ENCODE peak calls at places on chromosomes 16 and 17, in nine cellular contexts. E is mammary epithelial cell, U is Caco-2, Q is tibial nerve, V is lung, I is fibroblast of lung, X is GM23338, H is thoracic aorta, P is body of pancreas. F is an unnamed sample. For H3K4me1, the result is how much of the 10 kb centered on the place peaks cover.

GRCh38 chr17:181213-182163 is at the start of gene DOC2B:
- DNase-seq in U (no peak), V (peak), X (peak), H (no peak), E (peak), Q (no peak), I (peak), P (peak), F (peak)

GRCh38 chr16:70679653-70680494 is 6.0 kb downstream of the MTSS2 start:
- DNase-seq in H (no peak), Q (no peak), P (no peak), X (peak), E (no peak), I (no peak), V (no peak), U (no peak), F (peak)

GRCh38 chr17:44607836-44608690 is 48.2 kb upstream of the MEIOC start:
- DNase-seq in E (no peak), I (peak), U (peak), P (no peak), X (peak), Q (no peak), V (no peak), H (no peak), F (no peak)

GRCh38 chr16:85126731-85127662 is 14.7 kb upstream of the CIBAR2 start:
- DNase-seq in E (peak), Q (no peak), X (peak), U (no peak), P (no peak), I (peak), V (no peak), H (no peak), F (peak)

GRCh38 chr16:31452631-31453106 is 6.6 kb upstream of the ARMC5 start:
- DNase-seq in H (no peak), P (no peak), V (no peak), U (no peak), X (peak), E (peak), I (peak), Q (no peak), F (no peak)

GRCh38 chr16:11253009-11253994 is 2.7 kb downstream of the SOCS1 start:
- DNase-seq in U (no peak), X (no peak), Q (no peak), H (no peak), P (no peak), V (no peak), I (peak), E (peak), F (no peak)

GRCh38 chr16:79767597-79768280 is 167.2 kb upstream of the MAF start:
- DNase-seq in X (peak), V (no peak), Q (no peak), U (no peak), P (no peak), I (peak), H (no peak), E (peak), F (peak)

GRCh38 chr17:38800237-38800760 is 943 bp upstream of the PIP4K2B start:
- DNase-seq in U (no peak), E (no peak), V (no peak), P (no peak), X (peak), I (no peak), Q (no peak), H (no peak), F (no peak)

GRCh38 chr17:64441772-64442549 is 7.0 kb upstream of the MILR1 start:
- DNase-seq in X (no peak), U (no peak), E (no peak), P (no peak), V (no peak), H (no peak), I (peak), Q (no peak), F (no peak)

GRCh38 chr16:85142771-85143211 is 30.5 kb upstream of the CIBAR2 start:
- DNase-seq in V (no peak), Q (no peak), X (no peak), P (no peak), E (no peak), H (no peak), U (no peak), I (no peak), F (no peak)

GRCh38 chr17:27469256-27469655 is 13.0 kb downstream of the KSR1 start:
- DNase-seq in X (no peak), I (no peak), Q (no peak), E (no peak), P (no peak), H (no peak), V (no peak), U (no peak), F (no peak)

GRCh38 chr16:54504372-54504771 is 217.8 kb upstream of the IRX3 start:
- DNase-seq in U (no peak), I (no peak), E (no peak), H (no peak), X (peak), V (no peak), Q (no peak), P (no peak), F (peak)

GRCh38 chr17:78493455-78494188 is 83.6 kb downstream of the DNAH17 start:
- DNase-seq in U (no peak), P (no peak), E (no peak), V (no peak), I (no peak), Q (no peak), H (no peak), X (no peak), F (no peak)

GRCh38 chr17:2025220-2025621 is at the start of gene RTN4RL1:
- DNase-seq in E (peak), I (peak), P (peak), X (peak), Q (peak), V (peak), H (no peak), U (peak), F (peak)

GRCh38 chr17:3890893-3891219 is 2.0 kb downstream of the CAMKK1 start:
- DNase-seq in V (no peak), U (no peak), Q (no peak), X (no peak), E (no peak), H (no peak), I (no peak), P (no peak), F (no peak)

GRCh38 chr17:1676401-1676800 is 8.3 kb downstream of the PRPF8 start:
- DNase-seq in P (no peak), V (no peak), U (no peak), E (no peak), H (no peak), Q (no peak), X (no peak), I (no peak), F (peak)

GRCh38 chr16:65672960-65673359 is 551.1 kb upstream of the CDH11 start:
- DNase-seq in E (peak), P (no peak), I (peak), Q (no peak), U (no peak), H (no peak), X (no peak), V (no peak), F (no peak)

GRCh38 chr17:57861737-57862409 is 12.0 kb upstream of the MRPS23 start:
- DNase-seq in Q (peak), H (peak), U (peak), X (peak), I (peak), V (peak), P (peak), E (no peak), F (peak)

GRCh38 chr16:54266363-54266955 is 20.1 kb downstream of the IRX3 start:
- DNase-seq in I (no peak), P (no peak), E (no peak), Q (no peak), H (no peak), V (no peak), U (no peak), X (no peak), F (no peak)

GRCh38 chr16:11038777-11039176 is 94.4 kb downstream of the CLEC16A start:
- DNase-seq in X (no peak), H (no peak), E (peak), P (no peak), Q (no peak), V (no peak), U (no peak), I (no peak), F (no peak)

GRCh38 chr17:78925662-78926555 is 722 bp upstream of the TIMP2 start:
- DNase-seq in I (peak), Q (peak), V (peak), P (peak), X (peak), H (peak), U (no peak), E (no peak), F (peak)

GRCh38 chr17:57121308-57122042 is 36.4 kb downstream of the AKAP1 start:
- DNase-seq in I (peak), U (peak), Q (no peak), V (no peak), X (peak), E (no peak), P (peak), H (no peak), F (no peak)

GRCh38 chr16:73713817-73714495 is 582.7 kb upstream of the PSMD7 start:
- DNase-seq in X (peak), U (peak), Q (no peak), E (peak), I (no peak), H (no peak), P (no peak), V (no peak), F (peak)

GRCh38 chr16:75075688-75076268 is 40.8 kb downstream of the LDHD start:
- DNase-seq in V (no peak), Q (no peak), I (no peak), H (no peak), X (no peak), P (no peak), U (no peak), E (no peak), F (no peak)

GRCh38 chr16:72847187-72848044 is 200.5 kb downstream of the ZFHX3 start:
- DNase-seq in H (no peak), E (no peak), I (no peak), V (no peak), P (no peak), U (peak), Q (no peak), X (peak), F (no peak)

GRCh38 chr17:76004750-76005262 is 4.2 kb downstream of the CDK3 start:
- DNase-seq in P (no peak), H (no peak), I (no peak), V (no peak), U (no peak), X (no peak), Q (no peak), E (no peak), F (no peak)

GRCh38 chr17:30921544-30922196 is at the start of gene ADAP2:
- DNase-seq in P (peak), Q (no peak), H (no peak), X (peak), I (peak), V (peak), U (peak), E (peak), F (peak)

GRCh38 chr16:7689234-7689633 is 356.6 kb downstream of the RBFOX1 start:
- DNase-seq in X (peak), V (no peak), E (no peak), H (no peak), I (no peak), Q (no peak), P (no peak), U (no peak), F (no peak)

GRCh38 chr16:47461598-47462266 is 601 bp downstream of the PHKB start:
- DNase-seq in H (no peak), U (peak), I (peak), E (peak), Q (no peak), P (peak), X (peak), V (peak), F (no peak)

GRCh38 chr16:58222532-58223316 is 24.8 kb upstream of the CSNK2A2 start:
- DNase-seq in E (peak), Q (no peak), H (no peak), V (no peak), P (no peak), I (peak), X (no peak), U (no peak), F (no peak)

GRCh38 chr17:37493249-37494027 is 3.7 kb downstream of the DUSP14 start:
- DNase-seq in X (no peak), U (no peak), H (no peak), Q (no peak), P (no peak), I (peak), V (no peak), E (peak), F (no peak)
- H3K4me1 ChIP-seq in X (under half), U (under half), H (under half), Q (under half), P (under half), I (under half), V (under half), E (under half), F (under half)

DNA sequence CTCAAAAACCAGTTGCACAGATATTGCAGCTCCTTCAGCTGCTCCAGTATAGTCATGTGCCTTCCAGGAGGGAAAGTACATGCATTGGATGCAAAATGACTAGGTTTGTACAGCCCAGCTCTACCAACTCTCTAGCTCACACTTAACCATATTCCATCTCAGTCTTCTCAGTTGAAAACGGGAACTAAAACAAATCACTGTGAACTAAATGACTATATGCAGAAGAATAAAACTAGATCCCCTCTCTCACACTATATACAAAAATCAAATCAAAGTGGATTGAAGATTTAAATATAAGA is 24.9 kb downstream of the DCUN1D3 start:
- DNase-seq in X (no peak), U (no peak), P (no peak), I (no peak), Q (no peak), E (no peak), H (no peak), V (no peak), F (no peak)
- H3K4me1 ChIP-seq in X (under half), U (under half), P (half or more), I (under half), Q (half or more), E (under half), H (half or more), V (under half), F (under half)

GRCh38 chr16:67304006-67304405 is 22.5 kb downstream of the KCTD19 start:
- DNase-seq in X (no peak), Q (no peak), U (no peak), H (no peak), V (no peak), I (peak), P (no peak), E (peak), F (no peak)
- H3K4me1 ChIP-seq in X (under half), Q (under half), U (under half), H (under half), V (under half), I (under half), P (under half), E (under half), F (under half)

DNA sequence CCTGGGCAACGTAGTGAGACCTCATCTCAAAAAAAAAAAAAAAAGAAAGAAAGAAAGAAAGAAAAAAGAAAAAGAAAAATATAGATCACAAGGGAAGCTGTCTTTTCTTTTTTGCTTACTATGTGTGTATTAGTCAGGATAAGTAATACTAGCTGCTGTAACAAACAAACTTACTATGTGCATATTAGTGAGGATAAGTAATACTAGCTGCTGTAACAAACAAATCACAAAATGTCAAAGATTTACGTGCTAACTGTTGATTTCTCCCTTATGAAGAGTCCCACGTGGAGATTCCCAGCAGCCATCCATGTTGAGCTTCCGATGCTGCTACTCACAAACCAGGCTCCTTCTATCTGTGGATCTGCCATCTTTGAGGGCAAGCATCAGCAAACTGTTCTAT is 31.7 kb upstream of the KDM8 start:
- DNase-seq in X (no peak), V (no peak), U (no peak), P (no peak), Q (no peak), I (no peak), H (no peak), E (no peak), F (no peak)
- H3K4me1 ChIP-seq in X (under half), V (under half), U (under half), P (under half), Q (under half), I (under half), H (under half), E (under half), F (under half)

GRCh38 chr16:21611178-21611545 is 11.8 kb downstream of the METTL9 start:
- DNase-seq in X (no peak), H (no peak), P (no peak), E (no peak), Q (no peak), V (no peak), I (no peak), U (no peak), F (no peak)
- H3K4me1 ChIP-seq in X (half or more), H (under half), P (under half), E (under half), Q (under half), V (under half), I (under half), U (under half), F (under half)

GRCh38 chr16:16073884-16074781 is 124.7 kb downstream of the ABCC1 start:
- DNase-seq in E (no peak), X (peak), I (peak), U (peak), P (peak), H (no peak), Q (no peak), V (peak), F (no peak)

GRCh38 chr16:16080465-16081065 is 131.1 kb downstream of the ABCC1 start:
- DNase-seq in V (no peak), U (no peak), Q (no peak), E (no peak), I (no peak), P (no peak), H (no peak), X (no peak), F (no peak)

GRCh38 chr16:16075463-16076399 is 126.3 kb downstream of the ABCC1 start:
- DNase-seq in Q (peak), H (no peak), U (no peak), P (no peak), I (peak), V (peak), X (no peak), E (no peak), F (peak)

GRCh38 chr16:16071631-16072244 is 122.3 kb downstream of the ABCC1 start:
- DNase-seq in E (no peak), H (no peak), Q (no peak), U (no peak), P (peak), V (no peak), X (no peak), I (peak), F (peak)

GRCh38 chr16:16076400-16076901 is 127.0 kb downstream of the ABCC1 start:
- DNase-seq in P (no peak), Q (no peak), U (no peak), H (no peak), X (peak), V (no peak), I (no peak), E (no peak), F (no peak)
- H3K4me1 ChIP-seq in P (under half), Q (under half), U (under half), H (half or more), X (under half), V (under half), I (under half), E (under half), F (under half)

GRCh38 chr17:40545660-40546059 is 19.6 kb downstream of the CCR7 start:
- DNase-seq in P (no peak), H (no peak), U (peak), Q (peak), V (no peak), E (no peak), I (no peak), X (no peak), F (no peak)
- H3K4me1 ChIP-seq in P (under half), H (under half), U (under half), Q (half or more), V (under half), E (half or more), I (under half), X (under half), F (under half)

GRCh38 chr16:1981972-1982574 is 804 bp upstream of the NOXO1 start:
- DNase-seq in I (no peak), Q (no peak), V (no peak), X (no peak), U (no peak), E (peak), P (no peak), H (no peak), F (no peak)
- H3K4me1 ChIP-seq in I (under half), Q (under half), V (under half), X (under half), U (under half), E (under half), P (half or more), H (under half), F (under half)

DNA sequence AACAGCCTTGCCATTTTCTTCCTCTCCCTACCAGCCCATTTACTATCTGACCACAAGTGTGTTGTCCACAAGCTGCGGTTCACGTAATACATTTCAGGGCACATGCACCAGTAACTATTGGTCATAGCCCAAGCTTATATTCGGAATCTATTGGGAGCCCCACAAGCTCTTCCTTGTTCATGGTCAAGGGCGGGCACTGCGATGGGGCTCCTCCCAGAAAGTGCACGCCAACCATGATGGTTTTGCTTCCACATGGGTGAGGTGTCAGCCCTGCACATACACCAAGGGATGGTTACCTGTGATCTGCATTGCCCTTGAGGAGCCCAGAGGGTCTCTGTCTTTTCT is 12.1 kb downstream of the THRA start:
- DNase-seq in I (no peak), P (no peak), V (no peak), X (no peak), U (no peak), H (no peak), Q (no peak), E (no peak), F (no peak)
- H3K4me1 ChIP-seq in I (under half), P (half or more), V (under half), X (under half), U (half or more), H (half or more), Q (half or more), E (under half), F (half or more)

GRCh38 chr17:50546701-50547034 is 306 bp upstream of the SPATA20 start:
- DNase-seq in Q (no peak), U (no peak), E (no peak), H (no peak), V (no peak), I (no peak), P (no peak), X (no peak), F (no peak)

GRCh38 chr17:50547736-50548083 is 736 bp downstream of the SPATA20 start:
- DNase-seq in E (no peak), Q (no peak), P (no peak), I (no peak), X (no peak), H (no peak), V (no peak), U (peak), F (no peak)

GRCh38 chr17:50545306-50545705 is 1.7 kb upstream of the SPATA20 start:
- DNase-seq in H (no peak), U (no peak), Q (no peak), X (no peak), P (no peak), V (no peak), I (no peak), E (no peak), F (no peak)

GRCh38 chr17:50548831-50549230 is 1.9 kb downstream of the SPATA20 start:
- DNase-seq in V (no peak), P (no peak), Q (no peak), I (no peak), U (no peak), E (no peak), X (no peak), H (no peak), F (no peak)

GRCh38 chr17:50547035-50547735 is at the start of gene SPATA20:
- DNase-seq in V (peak), I (peak), Q (peak), U (peak), E (peak), H (peak), X (peak), P (peak), F (peak)
- H3K4me1 ChIP-seq in V (under half), I (under half), Q (under half), U (under half), E (under half), H (under half), X (under half), P (half or more), F (under half)